ENCODE peak calls at places on chromosomes 5 and 9, in nine cellular contexts. One of them, this sample, is unnamed.
A peak's percentile ranks its signal among the peaks of the same experiment; 100 is the strongest.

GRCh38 chr5:96049398-96050272 is 88.0 kb upstream of the ELL2 start:
- DNase-seq in Ammon's horn: no peak
- DNase-seq in NCI-H446: no peak
- DNase-seq in mammary epithelial cell: peak; percentile 71
- DNase-seq in esophagus squamous epithelium: no peak
- DNase-seq in ELR: peak; percentile 88
- DNase-seq in right cardiac atrium: no peak
- DNase-seq in MM.1S: no peak
- DNase-seq in activated naive CD4-positive, alpha-beta T cell treated with Interleukin-2 at 50 U/mL for 16 hours: no peak
- DNase-seq in this sample: no peak

GRCh38 chr5:95941756-95942155 is 19.9 kb downstream of the ELL2 start:
- DNase-seq in MM.1S: no peak
- DNase-seq in Ammon's horn: peak; percentile 23
- DNase-seq in NCI-H446: no peak
- DNase-seq in right cardiac atrium: no peak
- DNase-seq in activated naive CD4-positive, alpha-beta T cell treated with Interleukin-2 at 50 U/mL for 16 hours: no peak
- DNase-seq in esophagus squamous epithelium: no peak
- DNase-seq in mammary epithelial cell: no peak
- DNase-seq in ELR: no peak
- DNase-seq in this sample: no peak

GRCh38 chr9:19527663-19528062 is 118.9 kb downstream of the ACER2 start:
- DNase-seq in Ammon's horn: no peak
- DNase-seq in right cardiac atrium: no peak
- DNase-seq in ELR: no peak
- DNase-seq in mammary epithelial cell: no peak
- DNase-seq in NCI-H446: no peak
- DNase-seq in activated naive CD4-positive, alpha-beta T cell treated with Interleukin-2 at 50 U/mL for 16 hours: no peak
- DNase-seq in MM.1S: no peak
- DNase-seq in esophagus squamous epithelium: no peak
- DNase-seq in this sample: no peak

GRCh38 chr5:59275537-59276276 is 617.8 kb downstream of the PDE4D start:
- DNase-seq in activated naive CD4-positive, alpha-beta T cell treated with Interleukin-2 at 50 U/mL for 16 hours: no peak
- DNase-seq in MM.1S: no peak
- DNase-seq in right cardiac atrium: peak; percentile 50
- DNase-seq in ELR: peak; percentile 47
- DNase-seq in mammary epithelial cell: peak; percentile 85
- DNase-seq in NCI-H446: peak; percentile 59
- DNase-seq in esophagus squamous epithelium: no peak
- DNase-seq in Ammon's horn: peak; percentile 19
- DNase-seq in this sample: peak; percentile 38

GRCh38 chr5:35151151-35151920 is 79.0 kb downstream of the PRLR start:
- DNase-seq in Ammon's horn: peak; percentile 16
- DNase-seq in esophagus squamous epithelium: no peak
- DNase-seq in right cardiac atrium: no peak
- DNase-seq in MM.1S: no peak
- DNase-seq in mammary epithelial cell: no peak
- DNase-seq in activated naive CD4-positive, alpha-beta T cell treated with Interleukin-2 at 50 U/mL for 16 hours: no peak
- DNase-seq in NCI-H446: peak; percentile 79
- DNase-seq in ELR: peak; percentile 29
- DNase-seq in this sample: no peak

GRCh38 chr5:139058121-139058520 is 140.0 kb downstream of the SIL1 start:
- DNase-seq in mammary epithelial cell: peak; percentile 9
- DNase-seq in esophagus squamous epithelium: no peak
- DNase-seq in ELR: peak; percentile 14
- DNase-seq in Ammon's horn: no peak
- DNase-seq in activated naive CD4-positive, alpha-beta T cell treated with Interleukin-2 at 50 U/mL for 16 hours: no peak
- DNase-seq in NCI-H446: no peak
- DNase-seq in right cardiac atrium: no peak
- DNase-seq in MM.1S: no peak
- DNase-seq in this sample: no peak

GRCh38 chr5:61394793-61395192 is 62.7 kb downstream of the ZSWIM6 start:
- DNase-seq in Ammon's horn: no peak
- DNase-seq in MM.1S: no peak
- DNase-seq in esophagus squamous epithelium: no peak
- DNase-seq in activated naive CD4-positive, alpha-beta T cell treated with Interleukin-2 at 50 U/mL for 16 hours: no peak
- DNase-seq in NCI-H446: no peak
- DNase-seq in mammary epithelial cell: no peak
- DNase-seq in ELR: no peak
- DNase-seq in right cardiac atrium: no peak
- DNase-seq in this sample: no peak

GRCh38 chr9:91089405-91090131 is 272.1 kb downstream of the AUH start:
- DNase-seq in Ammon's horn: peak; percentile 54
- DNase-seq in MM.1S: peak; percentile 82
- DNase-seq in activated naive CD4-positive, alpha-beta T cell treated with Interleukin-2 at 50 U/mL for 16 hours: no peak
- DNase-seq in esophagus squamous epithelium: no peak
- DNase-seq in mammary epithelial cell: peak; percentile 29
- DNase-seq in ELR: peak; percentile 63
- DNase-seq in NCI-H446: no peak
- DNase-seq in right cardiac atrium: no peak
- DNase-seq in this sample: peak; percentile 17

GRCh38 chr5:43564289-43564850 is 7.5 kb upstream of the PAIP1 start:
- DNase-seq in esophagus squamous epithelium: no peak
- DNase-seq in ELR: no peak
- DNase-seq in mammary epithelial cell: no peak
- DNase-seq in Ammon's horn: no peak
- DNase-seq in right cardiac atrium: no peak
- DNase-seq in activated naive CD4-positive, alpha-beta T cell treated with Interleukin-2 at 50 U/mL for 16 hours: peak; percentile 7
- DNase-seq in NCI-H446: no peak
- DNase-seq in MM.1S: no peak
- DNase-seq in this sample: no peak

GRCh38 chr5:71816307-71816706 is 97.2 kb downstream of the CARTPT start:
- DNase-seq in mammary epithelial cell: peak; percentile 39
- DNase-seq in Ammon's horn: no peak
- DNase-seq in esophagus squamous epithelium: no peak
- DNase-seq in ELR: no peak
- DNase-seq in MM.1S: no peak
- DNase-seq in NCI-H446: no peak
- DNase-seq in activated naive CD4-positive, alpha-beta T cell treated with Interleukin-2 at 50 U/mL for 16 hours: no peak
- DNase-seq in right cardiac atrium: no peak
- DNase-seq in this sample: no peak

GRCh38 chr9:86282077-86282978 is at the start of gene ISCA1:
- DNase-seq in NCI-H446: peak; percentile 93
- DNase-seq in esophagus squamous epithelium: peak; percentile 86
- DNase-seq in right cardiac atrium: peak; percentile 99
- DNase-seq in activated naive CD4-positive, alpha-beta T cell treated with Interleukin-2 at 50 U/mL for 16 hours: peak; percentile 97
- DNase-seq in Ammon's horn: peak; percentile 97
- DNase-seq in mammary epithelial cell: peak; percentile 90
- DNase-seq in MM.1S: peak; percentile 95
- DNase-seq in ELR: peak; percentile 95
- DNase-seq in this sample: peak; percentile 95

GRCh38 chr9:70000481-70000880 is 43.2 kb upstream of the MAMDC2 start:
- DNase-seq in right cardiac atrium: no peak
- DNase-seq in ELR: no peak
- DNase-seq in Ammon's horn: no peak
- DNase-seq in NCI-H446: no peak
- DNase-seq in MM.1S: no peak
- DNase-seq in mammary epithelial cell: no peak
- DNase-seq in esophagus squamous epithelium: no peak
- DNase-seq in activated naive CD4-positive, alpha-beta T cell treated with Interleukin-2 at 50 U/mL for 16 hours: no peak
- DNase-seq in this sample: no peak

GRCh38 chr9:132099741-132100407 is 20.2 kb upstream of the MED27 start:
- DNase-seq in Ammon's horn: no peak
- DNase-seq in right cardiac atrium: no peak
- DNase-seq in activated naive CD4-positive, alpha-beta T cell treated with Interleukin-2 at 50 U/mL for 16 hours: no peak
- DNase-seq in esophagus squamous epithelium: no peak
- DNase-seq in MM.1S: no peak
- DNase-seq in mammary epithelial cell: peak; percentile 28
- DNase-seq in ELR: peak; percentile 67
- DNase-seq in NCI-H446: no peak
- DNase-seq in this sample: no peak

GRCh38 chr5:109053995-109054417 is 306.3 kb downstream of the FER start:
- DNase-seq in activated naive CD4-positive, alpha-beta T cell treated with Interleukin-2 at 50 U/mL for 16 hours: no peak
- DNase-seq in NCI-H446: no peak
- DNase-seq in Ammon's horn: no peak
- DNase-seq in ELR: no peak
- DNase-seq in mammary epithelial cell: no peak
- DNase-seq in right cardiac atrium: no peak
- DNase-seq in esophagus squamous epithelium: no peak
- DNase-seq in MM.1S: peak; percentile 26
- DNase-seq in this sample: no peak

GRCh38 chr9:133114451-133114885 is 6.6 kb downstream of the RALGDS start:
- DNase-seq in Ammon's horn: peak; percentile 75
- DNase-seq in MM.1S: no peak
- DNase-seq in esophagus squamous epithelium: no peak
- DNase-seq in NCI-H446: no peak
- DNase-seq in ELR: peak; percentile 58
- DNase-seq in activated naive CD4-positive, alpha-beta T cell treated with Interleukin-2 at 50 U/mL for 16 hours: no peak
- DNase-seq in right cardiac atrium: peak; percentile 81
- DNase-seq in mammary epithelial cell: no peak
- DNase-seq in this sample: no peak

GRCh38 chr9:6845881-6846280 is 88.1 kb downstream of the KDM4C start:
- DNase-seq in activated naive CD4-positive, alpha-beta T cell treated with Interleukin-2 at 50 U/mL for 16 hours: no peak
- DNase-seq in Ammon's horn: peak; percentile 17
- DNase-seq in ELR: no peak
- DNase-seq in mammary epithelial cell: no peak
- DNase-seq in MM.1S: no peak
- DNase-seq in right cardiac atrium: no peak
- DNase-seq in esophagus squamous epithelium: no peak
- DNase-seq in NCI-H446: no peak
- DNase-seq in this sample: peak; percentile 73

GRCh38 chr5:72096602-72097205 is 10.6 kb upstream of the MAP1B start:
- DNase-seq in esophagus squamous epithelium: no peak
- DNase-seq in NCI-H446: no peak
- DNase-seq in ELR: peak; percentile 61
- DNase-seq in right cardiac atrium: no peak
- DNase-seq in mammary epithelial cell: peak; percentile 25
- DNase-seq in activated naive CD4-positive, alpha-beta T cell treated with Interleukin-2 at 50 U/mL for 16 hours: no peak
- DNase-seq in Ammon's horn: no peak
- DNase-seq in MM.1S: no peak
- DNase-seq in this sample: no peak

GRCh38 chr5:100761192-100761591 is 141.9 kb downstream of the ST8SIA4 start:
- DNase-seq in activated naive CD4-positive, alpha-beta T cell treated with Interleukin-2 at 50 U/mL for 16 hours: no peak
- DNase-seq in NCI-H446: no peak
- DNase-seq in MM.1S: no peak
- DNase-seq in esophagus squamous epithelium: no peak
- DNase-seq in Ammon's horn: no peak
- DNase-seq in mammary epithelial cell: no peak
- DNase-seq in right cardiac atrium: no peak
- DNase-seq in ELR: peak; percentile 34
- DNase-seq in this sample: no peak

GRCh38 chr5:36982146-36982545 is 105.6 kb downstream of the NIPBL start:
- DNase-seq in MM.1S: no peak
- DNase-seq in ELR: peak; percentile 87
- DNase-seq in right cardiac atrium: no peak
- DNase-seq in activated naive CD4-positive, alpha-beta T cell treated with Interleukin-2 at 50 U/mL for 16 hours: no peak
- DNase-seq in mammary epithelial cell: peak; percentile 87
- DNase-seq in NCI-H446: no peak
- DNase-seq in esophagus squamous epithelium: no peak
- DNase-seq in Ammon's horn: no peak
- DNase-seq in this sample: no peak

GRCh38 chr9:126894052-126894603 is 20.5 kb upstream of the RALGPS1 start:
- DNase-seq in right cardiac atrium: no peak
- DNase-seq in mammary epithelial cell: no peak
- DNase-seq in ELR: peak; percentile 21
- DNase-seq in MM.1S: no peak
- DNase-seq in activated naive CD4-positive, alpha-beta T cell treated with Interleukin-2 at 50 U/mL for 16 hours: no peak
- DNase-seq in esophagus squamous epithelium: no peak
- DNase-seq in Ammon's horn: no peak
- DNase-seq in NCI-H446: no peak
- DNase-seq in this sample: no peak

GRCh38 chr5:134370871-134371833 is at the start of gene UBE2B:
- DNase-seq in Ammon's horn: peak; percentile 99
- DNase-seq in esophagus squamous epithelium: peak; percentile 98
- DNase-seq in MM.1S: peak; percentile 99
- DNase-seq in ELR: peak; percentile 100
- DNase-seq in right cardiac atrium: peak; percentile 98
- DNase-seq in NCI-H446: peak; percentile 98
- DNase-seq in activated naive CD4-positive, alpha-beta T cell treated with Interleukin-2 at 50 U/mL for 16 hours: peak; percentile 97
- DNase-seq in mammary epithelial cell: peak; percentile 99
- DNase-seq in this sample: peak; percentile 100

GRCh38 chr5:77999013-77999798 is 223.1 kb upstream of the TBCA start:
- DNase-seq in Ammon's horn: no peak
- DNase-seq in ELR: no peak
- DNase-seq in activated naive CD4-positive, alpha-beta T cell treated with Interleukin-2 at 50 U/mL for 16 hours: no peak
- DNase-seq in NCI-H446: no peak
- DNase-seq in MM.1S: no peak
- DNase-seq in right cardiac atrium: no peak
- DNase-seq in mammary epithelial cell: no peak
- DNase-seq in esophagus squamous epithelium: no peak
- DNase-seq in this sample: no peak

GRCh38 chr9:37784291-37784639 is 599 bp downstream of the EXOSC3 start:
- DNase-seq in MM.1S: no peak
- DNase-seq in Ammon's horn: no peak
- DNase-seq in mammary epithelial cell: peak; percentile 20
- DNase-seq in esophagus squamous epithelium: no peak
- DNase-seq in right cardiac atrium: no peak
- DNase-seq in NCI-H446: no peak
- DNase-seq in ELR: peak; percentile 56
- DNase-seq in activated naive CD4-positive, alpha-beta T cell treated with Interleukin-2 at 50 U/mL for 16 hours: no peak
- DNase-seq in this sample: no peak

GRCh38 chr5:911601-912000 is 18.9 kb downstream of the TRIP13 start:
- DNase-seq in Ammon's horn: no peak
- DNase-seq in esophagus squamous epithelium: no peak
- DNase-seq in ELR: peak; percentile 91
- DNase-seq in activated naive CD4-positive, alpha-beta T cell treated with Interleukin-2 at 50 U/mL for 16 hours: no peak
- DNase-seq in right cardiac atrium: no peak
- DNase-seq in MM.1S: no peak
- DNase-seq in mammary epithelial cell: peak; percentile 84
- DNase-seq in NCI-H446: no peak
- DNase-seq in this sample: peak; percentile 31

GRCh38 chr5:23208959-23209431 is 298.4 kb upstream of the PRDM9 start:
- DNase-seq in activated naive CD4-positive, alpha-beta T cell treated with Interleukin-2 at 50 U/mL for 16 hours: no peak
- DNase-seq in Ammon's horn: peak; percentile 33
- DNase-seq in MM.1S: peak; percentile 74
- DNase-seq in esophagus squamous epithelium: no peak
- DNase-seq in mammary epithelial cell: peak; percentile 63
- DNase-seq in ELR: peak; percentile 19
- DNase-seq in right cardiac atrium: no peak
- DNase-seq in NCI-H446: peak; percentile 98
- DNase-seq in this sample: peak; percentile 26

GRCh38 chr5:57887851-57888621 is 405.4 kb upstream of the ACTBL2 start:
- DNase-seq in Ammon's horn: peak; percentile 60
- DNase-seq in mammary epithelial cell: peak; percentile 72
- DNase-seq in right cardiac atrium: no peak
- DNase-seq in ELR: peak; percentile 82
- DNase-seq in MM.1S: peak; percentile 72
- DNase-seq in NCI-H446: peak; percentile 44
- DNase-seq in esophagus squamous epithelium: no peak
- DNase-seq in activated naive CD4-positive, alpha-beta T cell treated with Interleukin-2 at 50 U/mL for 16 hours: no peak
- DNase-seq in this sample: peak; percentile 29

GRCh38 chr5:83509535-83509934 is 38.0 kb downstream of the VCAN start:
- DNase-seq in right cardiac atrium: peak; percentile 43
- DNase-seq in esophagus squamous epithelium: no peak
- DNase-seq in activated naive CD4-positive, alpha-beta T cell treated with Interleukin-2 at 50 U/mL for 16 hours: no peak
- DNase-seq in mammary epithelial cell: peak; percentile 83
- DNase-seq in MM.1S: no peak
- DNase-seq in NCI-H446: no peak
- DNase-seq in ELR: peak; percentile 13
- DNase-seq in Ammon's horn: no peak
- DNase-seq in this sample: no peak

GRCh38 chr9:116842658-116843057 is 155.6 kb downstream of the TRIM32 start:
- DNase-seq in activated naive CD4-positive, alpha-beta T cell treated with Interleukin-2 at 50 U/mL for 16 hours: no peak
- DNase-seq in mammary epithelial cell: peak; percentile 20
- DNase-seq in ELR: no peak
- DNase-seq in esophagus squamous epithelium: no peak
- DNase-seq in Ammon's horn: no peak
- DNase-seq in right cardiac atrium: no peak
- DNase-seq in MM.1S: no peak
- DNase-seq in NCI-H446: no peak
- DNase-seq in this sample: no peak

GRCh38 chr5:174839196-174839595 is 114.8 kb downstream of the MSX2 start:
- DNase-seq in MM.1S: no peak
- DNase-seq in NCI-H446: no peak
- DNase-seq in Ammon's horn: peak; percentile 57
- DNase-seq in mammary epithelial cell: no peak
- DNase-seq in esophagus squamous epithelium: no peak
- DNase-seq in right cardiac atrium: no peak
- DNase-seq in ELR: no peak
- DNase-seq in activated naive CD4-positive, alpha-beta T cell treated with Interleukin-2 at 50 U/mL for 16 hours: no peak
- DNase-seq in this sample: no peak

GRCh38 chr9:72952914-72953313 is at the start of gene ALDH1A1:
- DNase-seq in activated naive CD4-positive, alpha-beta T cell treated with Interleukin-2 at 50 U/mL for 16 hours: no peak
- DNase-seq in Ammon's horn: no peak
- DNase-seq in ELR: peak; percentile 15
- DNase-seq in esophagus squamous epithelium: no peak
- DNase-seq in mammary epithelial cell: peak; percentile 10
- DNase-seq in right cardiac atrium: no peak
- DNase-seq in MM.1S: no peak
- DNase-seq in NCI-H446: no peak
- DNase-seq in this sample: no peak

GRCh38 chr9:78261403-78262001 is 25.6 kb downstream of the CEP78 start:
- DNase-seq in mammary epithelial cell: peak; percentile 9
- DNase-seq in NCI-H446: peak; percentile 22
- DNase-seq in ELR: peak; percentile 54
- DNase-seq in MM.1S: peak; percentile 30
- DNase-seq in Ammon's horn: peak; percentile 50
- DNase-seq in esophagus squamous epithelium: no peak
- DNase-seq in right cardiac atrium: no peak
- DNase-seq in activated naive CD4-positive, alpha-beta T cell treated with Interleukin-2 at 50 U/mL for 16 hours: no peak
- DNase-seq in this sample: peak; percentile 28